ENCODE peak calls at places on chromosomes 7 and 10, in six cellular contexts. F is HFFc6, V is choroid plexus epithelial cell, E is coronary artery, J is endothelial cell, W is astrocyte of the cerebellum. C is an unnamed sample.
A peak's percentile ranks its signal among the peaks of the same experiment; 100 is the strongest.

GRCh38 chr7:30974605-30975256 is 11.0 kb downstream of the GHRHR start:
- DNase-seq in J (peak; percentile 82), E (peak; percentile 73), F (no peak), V (peak; percentile 66), W (no peak), C (peak; percentile 67)

GRCh38 chr10:88077977-88078376 is 214.6 kb downstream of the PTEN start:
- DNase-seq in W (peak; percentile 47), J (no peak), V (peak; percentile 10), E (no peak), F (no peak), C (no peak)

GRCh38 chr10:6047326-6047611 is 14.9 kb downstream of the IL2RA start:
- DNase-seq in F (no peak), E (no peak), V (no peak), J (no peak), W (no peak), C (no peak)

GRCh38 chr10:86371116-86371515 is 4.5 kb upstream of the GRID1 start:
- DNase-seq in E (peak; percentile 31), J (no peak), F (no peak), V (no peak), W (no peak), C (no peak)

GRCh38 chr10:126479280-126479679 is 91.0 kb upstream of the ADAM12 start:
- DNase-seq in W (no peak), J (no peak), V (no peak), F (no peak), E (no peak), C (no peak)

GRCh38 chr7:102093599-102094001 is 193.1 kb upstream of the SH2B2 start:
- DNase-seq in W (no peak), F (no peak), J (no peak), V (no peak), E (no peak), C (peak; percentile 7)

GRCh38 chr7:18940577-18941134 is 176.8 kb downstream of the TWIST1 start:
- DNase-seq in V (no peak), W (no peak), E (no peak), F (no peak), J (no peak), C (no peak)

GRCh38 chr7:12493866-12494265 is 76.7 kb upstream of the SCIN start:
- DNase-seq in W (no peak), F (no peak), V (no peak), E (no peak), J (no peak), C (no peak)

GRCh38 chr10:96910488-96911395 is 78.6 kb downstream of the LCOR start:
- DNase-seq in W (no peak), E (no peak), J (peak; percentile 31), V (peak; percentile 63), F (peak; percentile 15), C (no peak)

GRCh38 chr7:35576037-35576573 is 118.8 kb downstream of the HERPUD2 start:
- DNase-seq in F (no peak), V (no peak), E (no peak), W (no peak), J (no peak), C (no peak)

GRCh38 chr7:17062433-17063383 is 180.9 kb upstream of the AGR3 start:
- DNase-seq in E (no peak), F (no peak), V (peak; percentile 52), W (no peak), J (no peak), C (no peak)

GRCh38 chr10:124557167-124557566 is 95.5 kb downstream of the LHPP start:
- DNase-seq in F (no peak), E (no peak), J (no peak), W (no peak), V (no peak), C (no peak)

GRCh38 chr10:15209827-15210509 is 41.5 kb upstream of the NMT2 start:
- DNase-seq in J (peak; percentile 85), V (peak; percentile 83), W (peak; percentile 47), F (peak; percentile 36), E (no peak), C (peak; percentile 77)

GRCh38 chr10:57119690-57120089 is 758.6 kb upstream of the ZWINT start:
- DNase-seq in J (no peak), V (no peak), E (no peak), W (no peak), F (no peak), C (no peak)

GRCh38 chr7:128737867-128738390 is 1.2 kb upstream of the CALU start:
- DNase-seq in V (peak; percentile 42), F (peak; percentile 89), J (no peak), W (no peak), E (no peak), C (no peak)

GRCh38 chr7:4931932-4932331 is 27.1 kb downstream of the MMD2 start:
- DNase-seq in V (no peak), W (no peak), E (no peak), J (peak; percentile 21), F (peak; percentile 2), C (no peak)

GRCh38 chr10:26157734-26158133 is 58.8 kb upstream of the GAD2 start:
- DNase-seq in J (peak; percentile 19), V (no peak), W (no peak), E (no peak), F (no peak), C (no peak)

DNA sequence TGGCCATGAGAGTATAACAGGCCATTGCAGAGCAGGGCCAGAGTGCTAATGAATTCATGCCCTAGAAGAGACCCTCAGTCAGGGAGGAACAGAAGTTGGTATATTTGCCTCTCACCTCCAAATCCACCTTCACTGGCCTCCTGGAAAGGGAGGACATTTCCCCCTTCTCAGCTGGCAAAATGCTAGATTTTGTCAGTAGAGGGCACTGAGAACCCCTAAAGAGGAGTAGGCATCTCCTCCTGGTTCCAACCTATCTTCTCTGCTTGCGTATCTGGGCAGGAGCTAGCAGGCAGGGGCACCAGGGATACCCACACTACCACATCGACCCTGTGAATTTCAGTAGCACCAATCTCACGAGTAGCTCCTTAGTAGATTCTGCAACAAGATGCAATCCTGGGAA is 79.8 kb upstream of the GHITM start:
- DNase-seq in W (no peak), E (no peak), J (no peak), F (no peak), V (no peak), C (no peak)
- TF ChIP-seq CTCF in W (no peak), E (no peak), J (no peak), F (no peak), V (no peak), C (no peak)

GRCh38 chr10:102713814-102714620 is at the start of gene ARL3:
- DNase-seq in J (peak; percentile 95), V (peak; percentile 99), F (peak; percentile 98), E (peak; percentile 98), W (peak; percentile 85), C (peak; percentile 96)

GRCh38 chr10:102712843-102713242 is 1.4 kb downstream of the ARL3 start:
- DNase-seq in E (no peak), V (no peak), J (no peak), W (no peak), F (no peak), C (no peak)

GRCh38 chr10:102713483-102713813 is 749 bp downstream of the ARL3 start:
- DNase-seq in V (no peak), E (no peak), J (no peak), W (no peak), F (no peak), C (no peak)

GRCh38 chr10:102715880-102716279 is 1.4 kb downstream of the SFXN2 start:
- DNase-seq in V (no peak), E (no peak), F (no peak), W (no peak), J (no peak), C (no peak)

DNA sequence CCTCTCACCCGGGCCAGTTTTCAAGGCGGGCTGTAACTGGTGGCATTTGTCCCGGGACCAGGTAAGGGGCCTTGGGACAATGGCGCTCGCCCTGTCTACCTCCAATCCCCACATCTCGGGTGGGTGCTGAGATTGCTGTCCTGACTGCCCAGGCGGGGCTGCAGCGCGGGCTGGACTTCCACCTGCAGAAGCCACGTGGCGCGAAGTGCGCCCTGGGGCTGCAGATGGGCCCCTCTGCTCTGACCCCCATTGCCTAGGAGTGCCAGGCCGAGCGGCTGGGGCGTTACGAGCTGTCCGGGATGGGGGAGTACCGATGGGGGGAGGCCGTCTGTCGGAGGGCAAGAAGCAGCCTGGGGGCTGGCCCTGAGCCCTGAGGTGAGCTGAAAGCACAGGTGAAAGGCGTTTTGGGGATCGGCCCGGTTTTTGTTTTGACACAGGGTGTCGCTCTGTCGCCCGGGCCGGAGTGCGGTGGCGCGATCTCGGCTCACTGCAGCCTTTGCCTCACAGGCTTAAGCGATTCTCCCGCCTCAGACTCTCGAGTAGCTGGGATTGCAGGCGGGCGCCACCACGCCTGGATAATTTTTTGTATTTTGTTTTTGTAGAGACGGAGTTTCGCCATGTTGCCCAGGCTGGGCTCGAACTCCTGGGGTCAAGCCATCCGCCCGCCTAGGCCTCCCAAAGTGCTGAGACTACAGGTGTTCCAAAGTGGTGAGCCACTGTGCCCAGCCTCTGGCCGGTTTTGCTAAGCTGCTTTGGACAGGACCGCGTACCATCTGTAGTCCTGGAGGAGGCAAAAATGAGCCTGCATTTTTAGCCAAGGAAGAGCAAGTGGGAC is at the start of gene SFXN2:
- DNase-seq in V (no peak), W (no peak), F (no peak), E (no peak), J (no peak), C (no peak)
- TF ChIP-seq CTCF in V (no peak), W (no peak), F (peak; percentile 41), E (no peak), J (no peak), C (peak; percentile 13)

DNA sequence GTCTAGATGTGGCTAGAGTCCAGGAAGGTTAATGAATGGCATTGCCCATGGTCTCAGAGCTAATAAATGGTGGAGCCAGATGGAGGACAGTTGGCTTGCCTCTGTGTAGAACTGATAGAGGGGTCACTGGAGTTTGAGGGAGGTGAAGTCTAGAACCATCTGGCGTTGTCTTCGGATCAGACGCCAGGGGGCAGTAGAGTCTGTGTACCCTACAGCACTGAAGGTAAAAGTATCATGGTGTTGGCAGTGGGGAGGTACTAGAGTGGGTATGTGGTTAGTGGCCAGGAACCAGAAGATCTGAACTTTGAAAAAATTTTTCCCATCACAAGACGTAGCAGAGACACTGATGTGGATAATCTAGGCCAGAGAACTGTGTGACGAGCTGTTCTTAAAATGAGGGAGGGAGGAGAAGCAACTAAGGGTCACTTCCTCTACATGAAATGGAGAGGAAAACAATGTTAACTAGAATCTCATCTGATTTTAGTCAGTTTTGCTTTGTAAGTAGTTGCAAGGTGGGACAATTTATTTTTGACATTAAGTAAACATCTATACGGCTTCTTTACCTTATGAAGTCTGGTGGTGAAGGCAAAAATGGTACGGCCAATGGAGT is 227.9 kb upstream of the PRSS58 start:
- DNase-seq in J (peak; percentile 36), E (no peak), F (no peak), W (no peak), V (peak; percentile 45), C (no peak)
- TF ChIP-seq CTCF in J (peak; percentile 41), E (no peak), F (peak; percentile 81), W (peak; percentile 56), V (peak; percentile 78), C (peak; percentile 65)

DNA sequence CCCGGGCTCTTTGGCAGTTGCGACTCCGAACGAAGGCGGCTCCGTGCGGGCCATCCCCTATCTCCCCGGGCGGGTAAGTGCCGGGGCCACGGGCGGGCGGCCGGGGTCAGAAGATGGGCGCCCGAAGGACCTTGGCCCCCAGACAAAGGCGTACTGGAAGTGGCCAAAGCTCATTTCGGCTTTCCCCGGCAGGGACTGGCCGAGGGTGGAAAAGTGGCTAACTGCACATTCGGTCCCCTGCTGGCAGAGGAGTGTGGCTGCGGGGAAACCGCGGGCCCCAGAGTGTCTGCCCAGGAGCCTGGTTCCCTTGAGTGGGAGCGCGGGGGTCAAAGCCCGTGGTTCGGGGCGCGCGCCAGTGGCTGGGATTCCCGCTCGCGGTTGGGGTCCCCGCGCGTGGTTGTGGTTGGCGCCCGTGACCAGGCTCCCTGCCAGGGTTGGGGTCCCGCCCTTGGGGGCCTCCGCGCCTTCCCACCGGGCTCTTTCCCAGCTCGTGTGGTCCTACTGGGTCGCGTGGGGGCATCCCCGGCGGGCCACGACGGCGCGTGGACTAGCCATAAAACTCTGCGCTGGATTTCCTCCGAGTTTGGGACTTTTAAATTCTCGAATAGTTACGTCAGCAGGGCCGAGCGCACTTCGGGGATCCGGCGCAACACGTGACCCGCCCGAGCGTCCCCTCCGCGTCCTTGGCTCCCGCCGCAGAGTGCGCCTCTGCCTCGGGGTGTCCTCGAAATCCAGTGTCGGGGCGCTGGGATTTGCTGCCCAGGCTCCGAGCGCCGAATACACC is 124.4 kb downstream of the TACC2 start:
- DNase-seq in J (peak; percentile 76), F (peak; percentile 77), E (peak; percentile 83), V (peak; percentile 66), W (peak; percentile 26), C (peak; percentile 83)
- TF ChIP-seq CTCF in J (peak; percentile 39), F (peak; percentile 72), E (no peak), V (peak; percentile 65), W (peak; percentile 58), C (peak; percentile 83)